ENCODE peak calls at places on chromosomes 11 and 22, in ten cellular contexts. A is cardiac fibroblast, B is foreskin keratinocyte, G is cardiac muscle cell, T is SK-N-SH, H is tibial nerve, K is endothelial cell, Y is fibroblast of pulmonary artery, X is foreskin fibroblast, I is mesothelial cell of epicardium. R is an unnamed sample.

GRCh38 chr11:55714982-55715888 is 53.2 kb downstream of the OR4C6 start:
- DNase-seq in Y (no peak), A (no peak), K (no peak), G (no peak), B (no peak), H (no peak), I (no peak), T (peak), X (no peak), R (no peak)

GRCh38 chr11:113035708-113036107 is 74.5 kb downstream of the NCAM1 start:
- DNase-seq in K (no peak), H (no peak), G (no peak), B (no peak), X (no peak), Y (no peak), T (no peak), I (no peak), A (no peak), R (no peak)

GRCh38 chr11:59551651-59552521 is 40.5 kb downstream of the OR4D9 start:
- DNase-seq in H (peak), X (peak), Y (peak), B (peak), A (peak), K (peak), G (peak), I (no peak), T (peak), R (peak)

GRCh38 chr22:23225724-23226496 is 45.6 kb downstream of the BCR start:
- DNase-seq in H (no peak), Y (peak), G (peak), T (no peak), A (peak), B (peak), I (no peak), X (peak), K (no peak), R (no peak)

GRCh38 chr11:15108592-15109130 is 6.1 kb upstream of the INSC start:
- DNase-seq in Y (no peak), K (no peak), X (no peak), A (no peak), G (no peak), I (no peak), B (no peak), H (no peak), T (no peak), R (no peak)

GRCh38 chr11:71202966-71203365 is 49.4 kb downstream of the SHANK2 start:
- DNase-seq in T (no peak), B (no peak), X (no peak), H (no peak), K (no peak), Y (no peak), G (no peak), I (no peak), A (no peak), R (no peak)

GRCh38 chr11:120909676-120910215 is 114.2 kb upstream of the TBCEL start:
- DNase-seq in G (no peak), A (no peak), Y (no peak), I (no peak), H (no peak), T (no peak), K (no peak), X (no peak), B (no peak), R (no peak)

GRCh38 chr22:25366876-25367466 is 147.5 kb downstream of the CRYBB2 start:
- DNase-seq in A (no peak), B (no peak), I (no peak), K (no peak), X (no peak), H (no peak), G (no peak), T (no peak), Y (no peak), R (no peak)

GRCh38 chr11:73358071-73358470 is 18.1 kb upstream of the RELT start:
- DNase-seq in X (no peak), K (no peak), A (no peak), H (no peak), I (no peak), B (no peak), Y (no peak), G (no peak), T (no peak), R (no peak)

GRCh38 chr11:108628326-108628725 is 34.8 kb upstream of the EXPH5 start:
- DNase-seq in B (no peak), G (no peak), H (no peak), A (no peak), K (no peak), T (no peak), X (no peak), I (no peak), Y (no peak), R (no peak)

GRCh38 chr11:67482275-67482735 is 521 bp upstream of the AIP start:
- DNase-seq in A (no peak), G (no peak), B (no peak), Y (no peak), K (no peak), H (no peak), T (no peak), X (no peak), I (no peak), R (no peak)

GRCh38 chr22:44221710-44222475 is 41.2 kb downstream of the PARVG start:
- DNase-seq in G (no peak), A (no peak), I (no peak), B (no peak), T (no peak), H (no peak), K (no peak), Y (no peak), X (no peak), R (no peak)

GRCh38 chr11:102836290-102836875 is 7.0 kb downstream of the MMP3 start:
- DNase-seq in I (no peak), G (peak), Y (peak), B (no peak), X (peak), K (no peak), H (peak), T (no peak), A (peak), R (peak)

GRCh38 chr11:46275964-46276641 is 1.4 kb upstream of the CREB3L1 start:
- DNase-seq in A (no peak), T (no peak), K (no peak), I (no peak), H (no peak), B (no peak), Y (no peak), X (no peak), G (no peak), R (no peak)

GRCh38 chr11:107741044-107741823 is 29.4 kb upstream of the SLN start:
- DNase-seq in I (no peak), T (peak), X (peak), A (peak), Y (peak), H (no peak), G (peak), B (peak), K (peak), R (no peak)

GRCh38 chr22:43515902-43516301 is 104.1 kb downstream of the MPPED1 start:
- DNase-seq in K (peak), T (no peak), Y (no peak), A (no peak), I (no peak), B (no peak), H (no peak), X (no peak), G (no peak), R (no peak)

GRCh38 chr11:108221401-108221800 is 1.0 kb downstream of the NPAT start:
- DNase-seq in K (no peak), Y (peak), H (no peak), A (peak), B (peak), X (peak), T (no peak), I (no peak), G (peak), R (no peak)

GRCh38 chr11:1564535-1565172 is 7.4 kb downstream of the DUSP8 start:
- DNase-seq in G (peak), H (no peak), Y (peak), K (peak), B (peak), T (peak), I (peak), X (peak), A (peak), R (peak)

GRCh38 chr22:28118957-28119631 is 200.0 kb upstream of the PITPNB start:
- DNase-seq in H (no peak), K (no peak), X (no peak), G (no peak), B (no peak), I (no peak), A (no peak), Y (no peak), T (no peak), R (no peak)

GRCh38 chr22:23847991-23848864 is 9.4 kb upstream of the DERL3 start:
- DNase-seq in X (peak), K (no peak), B (no peak), Y (no peak), H (no peak), A (no peak), T (no peak), I (no peak), G (no peak), R (no peak)

GRCh38 chr11:93002380-93002779 is 32.9 kb downstream of the MTNR1B start:
- DNase-seq in B (no peak), Y (no peak), A (no peak), T (no peak), K (no peak), X (no peak), G (no peak), I (no peak), H (no peak), R (no peak)

DNA sequence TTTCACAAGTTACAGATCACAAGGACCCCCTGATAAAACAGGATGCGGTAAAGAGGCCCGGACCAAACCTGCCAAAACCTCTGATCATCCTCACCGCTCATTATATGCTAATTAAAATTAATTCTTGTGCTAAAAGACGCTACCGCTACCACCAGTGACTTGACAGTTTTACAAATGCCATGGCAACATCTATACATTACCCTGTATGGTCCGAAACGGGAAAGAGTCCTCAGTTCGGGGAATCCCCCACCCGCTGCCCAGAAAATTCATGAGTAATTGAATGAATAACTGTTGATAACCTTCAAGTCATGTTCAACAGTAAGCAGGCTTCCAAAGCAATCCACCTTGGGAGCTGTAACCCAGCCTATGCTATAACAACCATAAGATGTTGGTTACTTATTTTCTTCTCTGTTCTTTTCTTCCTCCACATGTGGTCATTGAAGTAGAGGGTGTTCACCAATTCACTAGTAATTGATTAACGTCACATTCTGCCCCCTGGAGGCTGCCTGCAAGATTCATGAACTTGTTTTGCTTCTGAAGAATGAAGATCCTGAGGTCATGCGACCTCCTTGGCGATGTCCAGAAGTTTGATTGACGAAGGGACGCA is 20.6 kb downstream of the APOBEC3H start:
- DNase-seq in B (peak), Y (peak), H (peak), A (peak), X (peak), K (peak), G (peak), T (no peak), I (no peak), R (peak)
- TF ChIP-seq CTCF in B (peak), Y (peak), H (peak), A (peak), X (peak), K (peak), G (peak), T (peak), I (no peak), R (peak)

GRCh38 chr22:42396621-42397331 is 35.4 kb downstream of the NFAM1 start:
- DNase-seq in K (no peak), X (no peak), H (peak), I (no peak), B (peak), G (no peak), T (no peak), Y (no peak), A (no peak), R (no peak)
- TF ChIP-seq CTCF in K (no peak), X (no peak), H (no peak), I (no peak), B (peak), G (no peak), T (no peak), Y (no peak), A (no peak), R (no peak)

GRCh38 chr11:45109400-45109799 is 37.0 kb upstream of the PRDM11 start:
- DNase-seq in I (no peak), G (no peak), Y (no peak), K (no peak), H (no peak), X (no peak), A (no peak), B (no peak), T (no peak), R (no peak)

GRCh38 chr11:45107051-45107450 is 39.4 kb upstream of the PRDM11 start:
- DNase-seq in T (no peak), I (no peak), Y (no peak), K (no peak), A (no peak), H (no peak), G (no peak), B (no peak), X (no peak), R (no peak)

GRCh38 chr11:45108070-45109064 is 38.1 kb upstream of the PRDM11 start:
- DNase-seq in I (no peak), T (no peak), K (no peak), H (no peak), B (no peak), A (no peak), Y (no peak), X (no peak), G (no peak), R (no peak)

GRCh38 chr11:45113807-45114206 is 32.6 kb upstream of the PRDM11 start:
- DNase-seq in T (no peak), B (no peak), K (no peak), Y (no peak), H (no peak), X (no peak), A (no peak), G (no peak), I (no peak), R (no peak)

DNA sequence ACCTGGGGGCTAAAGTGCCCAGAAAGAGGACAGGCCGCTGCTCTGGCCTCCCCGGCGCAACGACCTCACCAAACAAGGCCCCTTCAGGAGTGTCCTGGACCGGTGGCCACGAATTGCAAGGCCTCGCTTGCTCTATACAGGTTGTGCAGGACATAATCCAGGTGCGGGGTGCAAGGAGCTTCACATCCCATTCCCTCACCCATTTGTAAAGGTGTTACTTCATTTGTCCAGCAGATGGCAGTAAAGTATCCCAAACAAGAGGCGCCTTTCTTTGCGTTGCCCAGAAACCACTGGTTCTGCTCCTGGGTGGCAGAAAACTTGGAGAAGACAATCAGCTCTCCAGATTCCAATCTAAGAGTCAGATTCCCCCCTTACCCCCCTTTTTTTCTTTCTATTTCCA is 35.9 kb upstream of the PRDM11 start:
- DNase-seq in T (peak), B (peak), H (peak), G (peak), K (peak), Y (peak), I (no peak), A (peak), X (peak), R (peak)
- TF ChIP-seq CTCF in T (peak), B (peak), H (peak), G (peak), K (peak), Y (peak), I (peak), A (peak), X (peak), R (peak)

GRCh38 chr22:29998627-29999026 is 81.6 kb upstream of the HORMAD2 start:
- DNase-seq in T (no peak), G (no peak), Y (peak), K (no peak), H (no peak), I (no peak), X (no peak), B (no peak), A (peak), R (no peak)
- TF ChIP-seq CTCF in T (peak), G (no peak), Y (peak), K (peak), H (peak), I (no peak), X (no peak), B (no peak), A (peak), R (no peak)

GRCh38 chr11:62806611-62807121 is 1.4 kb upstream of the NXF1 start:
- DNase-seq in B (peak), K (no peak), X (peak), G (peak), T (no peak), H (peak), I (no peak), Y (peak), A (peak), R (no peak)

GRCh38 chr11:62801071-62801470 is 4.2 kb downstream of the NXF1 start:
- DNase-seq in G (no peak), T (no peak), H (no peak), I (no peak), A (no peak), K (no peak), X (no peak), B (no peak), Y (no peak), R (no peak)

GRCh38 chr11:62805991-62806441 is 776 bp upstream of the NXF1 start:
- DNase-seq in K (no peak), H (no peak), T (peak), Y (peak), G (peak), X (peak), I (no peak), B (peak), A (peak), R (no peak)

GRCh38 chr11:62804310-62805043 is 763 bp downstream of the NXF1 start:
- DNase-seq in I (no peak), A (peak), Y (peak), G (peak), H (peak), B (peak), X (peak), T (no peak), K (no peak), R (no peak)

GRCh38 chr11:62805044-62805892 is at the start of gene NXF1:
- DNase-seq in I (peak), G (peak), X (peak), T (peak), A (peak), B (peak), K (peak), Y (peak), H (peak), R (peak)
- TF ChIP-seq CTCF in I (peak), G (no peak), X (no peak), T (peak), A (no peak), B (peak), K (no peak), Y (peak), H (peak), R (no peak)

DNA sequence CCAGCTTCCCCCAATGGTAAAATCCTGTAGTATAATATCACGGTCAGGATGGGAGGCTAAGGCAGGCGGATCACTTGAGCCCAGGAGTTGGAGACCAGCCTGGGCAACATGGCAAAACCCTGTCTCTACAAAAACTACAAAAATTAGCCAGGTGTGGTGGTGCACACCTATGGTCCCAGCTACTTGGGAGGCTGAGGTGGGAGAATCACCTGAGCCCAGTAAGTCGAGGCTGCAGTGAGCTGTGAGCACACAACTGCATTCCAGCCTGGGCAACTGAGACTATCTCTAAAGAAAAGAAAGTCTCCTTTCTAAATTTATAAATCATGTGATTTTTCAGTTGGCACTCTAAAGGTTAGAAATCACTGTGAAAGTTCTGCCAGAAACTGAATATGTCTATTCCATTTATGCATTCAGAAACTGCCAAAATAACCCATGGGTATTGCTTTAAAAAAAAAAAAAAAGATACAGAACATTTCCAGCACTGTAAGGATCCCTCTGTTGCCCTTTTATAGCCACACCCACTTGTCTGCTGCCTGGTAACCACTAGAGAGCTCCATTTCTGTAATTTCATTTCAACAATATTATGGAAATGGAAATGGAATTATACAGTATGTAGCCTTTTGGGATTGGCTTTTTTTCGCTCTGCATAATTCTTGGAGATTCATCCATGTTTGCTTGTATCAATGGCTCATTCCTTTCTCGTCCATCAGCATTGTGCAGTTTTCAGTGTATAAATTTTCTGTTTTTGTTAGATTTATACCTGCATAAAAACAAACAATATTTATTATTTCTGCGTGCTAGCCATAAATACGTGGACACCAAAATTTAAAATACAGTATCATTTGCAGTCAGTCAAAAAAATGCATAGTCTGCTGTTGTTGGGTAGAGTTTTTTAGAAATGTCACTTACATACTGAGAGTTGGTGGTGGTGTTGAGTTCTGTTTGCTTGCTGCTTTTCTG is 9.4 kb downstream of the CDC45 start:
- DNase-seq in A (peak), I (no peak), T (peak), B (no peak), H (no peak), X (peak), K (no peak), Y (peak), G (peak), R (no peak)
- TF ChIP-seq CTCF in A (no peak), I (no peak), T (peak), B (peak), H (no peak), X (no peak), K (no peak), Y (peak), G (peak), R (peak)

GRCh38 chr22:46660604-46661201 is 40.5 kb downstream of the GRAMD4 start:
- DNase-seq in X (no peak), A (no peak), G (no peak), K (no peak), B (no peak), Y (no peak), H (no peak), I (no peak), T (peak), R (no peak)
- TF ChIP-seq CTCF in X (no peak), A (no peak), G (no peak), K (no peak), B (no peak), Y (no peak), H (no peak), I (no peak), T (no peak), R (no peak)

DNA sequence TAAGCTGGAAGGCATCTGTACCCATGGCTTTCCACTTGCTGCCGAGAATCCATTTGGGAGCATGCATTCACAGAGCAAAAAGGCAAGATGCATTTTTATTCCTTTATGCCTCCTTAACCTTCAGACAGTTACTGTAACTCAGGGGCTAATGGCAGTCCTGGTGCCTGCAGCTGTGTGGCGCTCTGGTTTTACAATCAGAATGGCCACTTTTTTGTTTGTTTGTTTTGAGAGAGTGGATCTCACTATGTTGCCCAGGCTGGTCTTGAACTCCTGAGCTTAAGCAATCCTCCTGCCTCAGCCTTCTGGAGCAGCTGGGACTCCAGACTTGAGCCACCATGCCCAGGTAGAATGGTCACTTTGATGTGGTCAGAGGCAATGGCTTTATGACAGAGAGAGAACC is 101.8 kb downstream of the NAV2 start:
- DNase-seq in B (no peak), A (no peak), K (no peak), I (no peak), H (no peak), G (no peak), Y (no peak), X (no peak), T (no peak), R (no peak)
- TF ChIP-seq CTCF in B (no peak), A (no peak), K (no peak), I (no peak), H (no peak), G (peak), Y (peak), X (no peak), T (no peak), R (no peak)

R was measured in AG09319.